ENCODE peak calls at places on chromosome 20, in eight cellular contexts. A is CD4-positive, CD25-positive, alpha-beta regulatory T cell; G is NCI-H2029 treated with DMSO at 0.1 percent for 48 hours; Q is activated CD8-positive, alpha-beta memory T cell treated with anti-CD3 and anti-CD28 coated beads, Interleukin-2, amount 50 U/mL, for 4 hours; I is left ventricle myocardium inferior; Z is erythroblast; S is HFF-Myc; B is HEK293T. P is an unnamed sample.

GRCh38 chr20:17881741-17882064 is 86.9 kb downstream of the SNX5 start:
- DNase-seq in A (no peak), G (no peak), Q (no peak), I (no peak), Z (no peak), S (no peak), B (no peak), P (no peak)

GRCh38 chr20:45444050-45444449 is 25.5 kb upstream of the WFDC2 start:
- DNase-seq in A (peak; percentile 73), G (no peak), Q (no peak), I (no peak), Z (no peak), S (no peak), B (no peak), P (peak; percentile 15)

GRCh38 chr20:3648941-3649340 is 14.3 kb downstream of the GFRA4 start:
- DNase-seq in A (no peak), G (no peak), Q (no peak), I (no peak), Z (no peak), S (no peak), B (no peak), P (no peak)

GRCh38 chr20:36550797-36551299 is 9.5 kb downstream of the MYL9 start:
- DNase-seq in A (no peak), G (no peak), Q (no peak), I (no peak), Z (no peak), S (no peak), B (no peak), P (no peak)

GRCh38 chr20:49955167-49955566 is 19.0 kb downstream of the RNF114 start:
- DNase-seq in A (no peak), G (no peak), Q (no peak), I (no peak), Z (no peak), S (no peak), B (no peak), P (no peak)

GRCh38 chr20:23049933-23050838 is 714 bp upstream of the THBD start:
- DNase-seq in A (no peak), G (no peak), Q (no peak), I (peak; percentile 65), Z (peak; percentile 82), S (no peak), B (peak; percentile 9), P (no peak)

GRCh38 chr20:7980332-7981046 is 39.1 kb downstream of the TMX4 start:
- DNase-seq in A (peak; percentile 56), G (no peak), Q (no peak), I (no peak), Z (peak; percentile 16), S (no peak), B (peak; percentile 64), P (no peak)

GRCh38 chr20:25277941-25278521 is 30.1 kb downstream of the PYGB start:
- DNase-seq in A (no peak), G (no peak), Q (peak; percentile 7), I (peak; percentile 14), Z (no peak), S (no peak), B (no peak), P (no peak)

GRCh38 chr20:48721324-48722001 is 106.3 kb downstream of the PREX1 start:
- DNase-seq in A (no peak), G (no peak), Q (no peak), I (no peak), Z (no peak), S (no peak), B (no peak), P (no peak)

GRCh38 chr20:40961686-40962640 is 66.7 kb upstream of the TOP1 start:
- DNase-seq in A (peak; percentile 65), G (no peak), Q (no peak), I (no peak), Z (no peak), S (no peak), B (no peak), P (no peak)

GRCh38 chr20:47809561-47809960 is 24.3 kb upstream of the SULF2 start:
- DNase-seq in A (no peak), G (no peak), Q (no peak), I (no peak), Z (no peak), S (peak; percentile 51), B (no peak), P (no peak)

GRCh38 chr20:10653593-10654288 is 20.1 kb downstream of the JAG1 start:
- DNase-seq in A (no peak), G (no peak), Q (no peak), I (no peak), Z (no peak), S (no peak), B (no peak), P (no peak)

GRCh38 chr20:64065973-64066341 is 3.0 kb downstream of the TCEA2 start:
- DNase-seq in A (peak; percentile 84), G (no peak), Q (no peak), I (no peak), Z (peak; percentile 41), S (peak; percentile 49), B (no peak), P (peak; percentile 85)

GRCh38 chr20:50302463-50303041 is 111.9 kb downstream of the CEBPB start:
- DNase-seq in A (no peak), G (no peak), Q (no peak), I (no peak), Z (no peak), S (no peak), B (no peak), P (no peak)

GRCh38 chr20:18647777-18648176 is 59.9 kb downstream of the DTD1 start:
- DNase-seq in A (no peak), G (no peak), Q (no peak), I (no peak), Z (no peak), S (no peak), B (no peak), P (no peak)